ENCODE peak calls at places on chromosomes 7 and 10, in seven cellular contexts. T is H1, C is K562, F is HepG2, X is HCT116, K is GM12878, R is SK-N-SH. D is an unnamed sample.

GRCh38 chr7:27462575-27463270 is 200.0 kb downstream of the HIBADH start:
- DNase-seq in T (no peak), C (no peak), F (no peak), X (no peak), K (no peak), R (no peak), D (no peak)

GRCh38 chr10:43665054-43665453 is 16.4 kb upstream of the ZNF32 start:
- DNase-seq in T (no peak), C (no peak), F (no peak), X (no peak), K (no peak), R (no peak), D (no peak)

GRCh38 chr10:104037261-104037951 is 48.3 kb downstream of the COL17A1 start:
- DNase-seq in T (peak; percentile 39), C (no peak), F (no peak), X (no peak), K (no peak), R (no peak), D (no peak)

GRCh38 chr10:72762042-72762441 is 70.1 kb downstream of the MCU start:
- DNase-seq in T (no peak), C (no peak), F (no peak), X (no peak), K (no peak), R (no peak), D (no peak)

GRCh38 chr7:151690597-151690996 is 170.9 kb upstream of the RHEB start:
- DNase-seq in T (no peak), C (no peak), F (no peak), X (no peak), K (no peak), R (no peak), D (no peak)

GRCh38 chr10:28840954-28841353 is 163.6 kb downstream of the BAMBI start:
- DNase-seq in T (no peak), C (no peak), F (no peak), X (no peak), K (no peak), R (no peak), D (no peak)

GRCh38 chr10:49679480-49679893 is at the start of gene C10orf53:
- DNase-seq in T (peak; percentile 83), C (peak; percentile 92), F (no peak), X (no peak), K (no peak), R (peak; percentile 95), D (peak; percentile 61)

GRCh38 chr10:76764177-76764576 is 873.4 kb downstream of the KCNMA1 start:
- DNase-seq in T (no peak), C (no peak), F (no peak), X (no peak), K (no peak), R (no peak), D (no peak)

GRCh38 chr7:138697535-138698182 is 3.5 kb downstream of the SVOPL start:
- DNase-seq in T (no peak), C (no peak), F (no peak), X (no peak), K (no peak), R (no peak), D (no peak)

GRCh38 chr10:86744067-86744725 is 12.2 kb upstream of the BMPR1A start:
- DNase-seq in T (no peak), C (no peak), F (no peak), X (no peak), K (no peak), R (no peak), D (peak; percentile 50)

GRCh38 chr10:118807512-118808305 is 52.9 kb upstream of the CACUL1 start:
- DNase-seq in T (no peak), C (no peak), F (no peak), X (no peak), K (no peak), R (no peak), D (no peak)

GRCh38 chr10:129760003-129760315 is 204.1 kb downstream of the EBF3 start:
- DNase-seq in T (peak; percentile 30), C (no peak), F (no peak), X (no peak), K (no peak), R (no peak), D (no peak)

GRCh38 chr7:80916770-80917681 is 1.8 kb downstream of the SEMA3C start:
- DNase-seq in T (no peak), C (no peak), F (no peak), X (no peak), K (no peak), R (peak; percentile 43), D (peak; percentile 70)

GRCh38 chr7:39184387-39184786 is 206.7 kb downstream of the POU6F2 start:
- DNase-seq in T (no peak), C (no peak), F (no peak), X (no peak), K (no peak), R (no peak), D (peak; percentile 57)

GRCh38 chr7:33750177-33750576 is 155.2 kb upstream of the BMPER start:
- DNase-seq in T (no peak), C (no peak), F (no peak), X (no peak), K (peak; percentile 23), R (no peak), D (no peak)

GRCh38 chr7:336810-337566 is 47.0 kb downstream of the FOXL3 start:
- DNase-seq in T (no peak), C (no peak), F (no peak), X (no peak), K (no peak), R (no peak), D (no peak)

GRCh38 chr10:32005050-32005449 is 51.2 kb downstream of the KIF5B start:
- DNase-seq in T (peak; percentile 57), C (peak; percentile 49), F (peak; percentile 58), X (peak; percentile 43), K (peak; percentile 16), R (peak; percentile 38), D (no peak)

GRCh38 chr7:84712326-84712725 is 474.5 kb downstream of the SEMA3D start:
- DNase-seq in T (no peak), C (no peak), F (no peak), X (no peak), K (no peak), R (no peak), D (no peak)

GRCh38 chr10:16995867-16996529 is 133.6 kb downstream of the CUBN start:
- DNase-seq in T (no peak), C (peak; percentile 64), F (no peak), X (no peak), K (no peak), R (no peak), D (no peak)

GRCh38 chr7:54907981-54908380 is 110.8 kb upstream of the EGFR start:
- DNase-seq in T (no peak), C (no peak), F (no peak), X (no peak), K (no peak), R (no peak), D (no peak)

GRCh38 chr10:7717767-7718166 is 14.7 kb downstream of the ITIH2 start:
- DNase-seq in T (no peak), C (no peak), F (no peak), X (no peak), K (no peak), R (no peak), D (no peak)

GRCh38 chr7:107938448-107939250 is 47.7 kb downstream of the DLD start:
- DNase-seq in T (no peak), C (no peak), F (no peak), X (no peak), K (no peak), R (no peak), D (no peak)

GRCh38 chr10:126518186-126519080 is 130.2 kb upstream of the ADAM12 start:
- DNase-seq in T (no peak), C (no peak), F (no peak), X (no peak), K (no peak), R (no peak), D (no peak)

GRCh38 chr10:84946984-84947383 is 618.6 kb downstream of the CCSER2 start:
- DNase-seq in T (no peak), C (no peak), F (no peak), X (no peak), K (no peak), R (no peak), D (no peak)

GRCh38 chr7:142887282-142888015 is 1.9 kb upstream of the TRPV6 start:
- DNase-seq in T (no peak), C (no peak), F (no peak), X (no peak), K (no peak), R (no peak), D (no peak)
- TF ChIP-seq JUND in T (no peak), C (no peak), F (no peak), X (no peak), K (no peak), R (no peak), D (no peak)

DNA sequence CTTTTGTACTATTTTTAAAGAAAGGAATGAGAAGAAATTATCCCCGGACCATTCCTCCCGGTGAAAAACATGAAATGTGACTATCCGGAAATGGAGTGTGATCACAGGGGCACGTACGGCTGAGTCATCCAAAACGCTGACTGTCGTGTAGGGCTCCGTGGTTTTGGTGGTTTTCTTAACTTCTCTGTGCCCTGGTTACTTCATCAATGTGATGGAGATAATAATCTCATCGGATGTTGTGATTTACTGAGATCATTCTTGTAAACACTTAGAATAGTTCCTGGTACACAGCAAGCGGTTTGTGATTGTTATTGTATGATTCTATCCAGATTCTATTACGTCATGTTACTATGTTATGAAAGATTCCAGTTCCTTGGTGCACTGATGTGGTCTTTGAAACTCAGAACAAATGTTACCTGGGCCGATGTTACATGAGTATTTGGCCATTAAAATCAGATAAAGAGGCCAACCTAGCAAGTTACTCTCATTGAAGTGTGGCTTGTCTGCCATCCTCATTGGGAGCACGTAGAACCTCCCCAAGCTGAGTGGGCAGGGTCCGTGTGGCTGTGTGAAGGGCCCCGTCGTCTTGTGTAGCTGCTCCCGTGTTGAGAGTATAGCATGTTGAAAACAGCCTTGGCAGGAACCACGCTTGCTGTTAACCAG is 99.5 kb downstream of the CAMK1D start:
- DNase-seq in T (no peak), C (no peak), F (no peak), X (peak; percentile 74), K (peak; percentile 59), R (no peak), D (peak; percentile 9)
- TF ChIP-seq JUND in T (no peak), C (peak; percentile 82), F (no peak), X (peak; percentile 92), K (peak; percentile 63), R (peak; percentile 91), D (no peak)

DNA sequence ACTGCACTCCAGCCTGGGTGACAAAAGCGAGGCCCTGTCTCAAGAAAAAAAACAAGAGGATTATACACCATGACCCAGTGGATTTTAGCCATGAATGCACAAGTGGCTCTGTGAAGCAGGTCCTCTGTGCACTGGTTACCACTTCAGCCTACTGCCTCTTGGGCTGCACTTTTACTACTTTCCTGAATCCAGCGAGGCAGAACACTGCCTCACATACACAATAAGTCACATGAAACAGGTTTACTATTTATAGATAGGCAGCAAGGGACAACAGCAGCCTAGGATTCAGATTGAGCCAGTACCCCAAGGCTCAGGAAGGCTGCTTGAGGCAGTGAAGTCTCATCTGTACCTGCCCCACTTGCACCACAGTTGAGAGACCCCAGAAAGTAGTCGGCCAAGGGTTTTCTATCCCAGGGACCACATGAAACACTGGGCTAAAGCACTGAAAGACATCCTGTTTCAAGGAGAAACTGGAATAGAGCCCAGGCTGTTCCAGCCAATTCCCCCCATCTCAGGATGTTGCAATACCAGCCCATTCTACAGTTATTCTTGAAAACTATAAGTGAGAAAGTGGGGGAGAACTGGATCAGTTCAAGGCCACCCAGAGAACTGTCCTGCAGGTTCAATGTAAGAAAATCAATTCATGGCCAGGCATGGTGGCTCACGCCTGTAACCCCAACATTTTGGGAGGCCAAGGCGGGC is 10.3 kb upstream of the OGDH start:
- DNase-seq in T (no peak), C (no peak), F (no peak), X (no peak), K (no peak), R (no peak), D (no peak)
- TF ChIP-seq JUND in T (no peak), C (no peak), F (no peak), X (no peak), K (no peak), R (no peak), D (no peak)

GRCh38 chr10:96565774-96566173 is 21.0 kb downstream of the TM9SF3 start:
- DNase-seq in T (no peak), C (no peak), F (no peak), X (no peak), K (no peak), R (peak; percentile 24), D (no peak)
- TF ChIP-seq JUND in T (no peak), C (no peak), F (no peak), X (no peak), K (no peak), R (peak; percentile 53), D (no peak)